ENCODE peak calls at places on chromosome 22, in ten cellular contexts. D is left ventricle myocardium inferior; R is body of pancreas; E is psoas muscle; Q is hepatocyte; K is GM23248; G is fibroblast of the aortic adventitia; M is CD8-positive, alpha-beta memory T cell; X is brain microvascular endothelial cell; B is CD8-positive, alpha-beta T cell. A is an unnamed sample.

GRCh38 chr22:43066844-43067385 is 22.3 kb downstream of the TTLL1 start:
- DNase-seq in E (no peak), R (no peak), D (no peak), Q (peak), M (no peak), X (peak), B (no peak), K (peak), G (peak), A (no peak)

GRCh38 chr22:31970490-31971444 is 26.4 kb downstream of the YWHAH start:
- DNase-seq in M (peak), Q (peak), E (peak), X (peak), K (peak), B (peak), D (peak), G (peak), R (peak), A (peak)

GRCh38 chr22:48147404-48147803 is 1385.0 kb downstream of the TBC1D22A start:
- DNase-seq in E (no peak), B (no peak), Q (no peak), K (no peak), D (no peak), G (no peak), X (no peak), R (no peak), M (no peak), A (no peak)

GRCh38 chr22:49244466-49245420 is 582.9 kb downstream of the BRD1 start:
- DNase-seq in K (no peak), B (no peak), X (no peak), Q (no peak), R (no peak), G (no peak), M (no peak), E (no peak), D (no peak), A (no peak)

GRCh38 chr22:50189849-50190181 is 4.1 kb downstream of the TRABD start:
- DNase-seq in D (no peak), M (no peak), K (no peak), E (no peak), X (no peak), Q (no peak), B (no peak), R (no peak), G (peak), A (no peak)

GRCh38 chr22:22879675-22880029 is 8.0 kb upstream of the IGLL5 start:
- DNase-seq in D (no peak), K (no peak), M (no peak), G (no peak), B (no peak), X (no peak), E (no peak), Q (no peak), R (no peak), A (no peak)

GRCh38 chr22:26707581-26707980 is 50.2 kb downstream of the MIAT start:
- DNase-seq in R (no peak), K (no peak), M (no peak), Q (no peak), X (no peak), B (no peak), D (no peak), E (no peak), G (no peak), A (no peak)

GRCh38 chr22:23230348-23231068 is 50.2 kb downstream of the BCR start:
- DNase-seq in D (no peak), X (no peak), B (no peak), R (no peak), M (no peak), K (no peak), E (no peak), Q (no peak), G (no peak), A (no peak)

GRCh38 chr22:49664371-49664881 is 163.2 kb downstream of the BRD1 start:
- DNase-seq in G (no peak), Q (no peak), R (no peak), D (no peak), M (peak), X (no peak), K (no peak), E (no peak), B (no peak), A (no peak)

GRCh38 chr22:42365337-42365865 is 66.8 kb downstream of the NFAM1 start:
- DNase-seq in G (no peak), B (no peak), Q (peak), K (no peak), X (no peak), E (no peak), M (no peak), R (no peak), D (no peak), A (no peak)

GRCh38 chr22:31272522-31273446 is 19.5 kb downstream of the PIK3IP1 start:
- DNase-seq in G (peak), X (peak), B (peak), E (no peak), R (peak), K (peak), M (peak), Q (peak), D (no peak), A (peak)

GRCh38 chr22:29044657-29045176 is 16.9 kb downstream of the C22orf31 start:
- DNase-seq in G (peak), E (peak), M (no peak), Q (peak), X (peak), D (no peak), B (no peak), R (no peak), K (peak), A (no peak)

GRCh38 chr22:24329453-24329852 is 58.8 kb downstream of the SPECC1L start:
- DNase-seq in M (no peak), Q (no peak), X (no peak), G (no peak), B (no peak), R (no peak), D (no peak), E (no peak), K (no peak), A (peak)

GRCh38 chr22:50724616-50725015 is 13.4 kb upstream of the ACR start:
- DNase-seq in G (no peak), X (no peak), E (no peak), Q (no peak), R (no peak), D (no peak), K (no peak), B (no peak), M (no peak), A (no peak)

GRCh38 chr22:32411388-32411787 is 659 bp downstream of the RTCB start:
- DNase-seq in X (peak), M (peak), G (peak), R (no peak), B (no peak), Q (peak), K (peak), E (no peak), D (no peak), A (no peak)

GRCh38 chr22:29377979-29378378 is 10.4 kb downstream of the AP1B1 start:
- DNase-seq in Q (no peak), G (no peak), R (peak), B (no peak), D (no peak), X (no peak), E (no peak), K (no peak), M (no peak), A (no peak)

GRCh38 chr22:41240377-41241132 is at the start of gene CHADL:
- DNase-seq in R (peak), M (no peak), Q (no peak), X (no peak), E (no peak), G (no peak), D (no peak), K (no peak), B (no peak), A (no peak)

GRCh38 chr22:43114958-43115357 is 4.4 kb downstream of the BIK start:
- DNase-seq in M (no peak), B (no peak), K (no peak), G (no peak), Q (peak), D (no peak), R (peak), X (no peak), E (no peak), A (no peak)

GRCh38 chr22:33474587-33474986 is 416.4 kb upstream of the SYN3 start:
- DNase-seq in K (no peak), X (no peak), G (no peak), M (no peak), R (no peak), D (no peak), E (no peak), Q (no peak), B (no peak), A (no peak)

GRCh38 chr22:25709758-25710157 is 32.2 kb upstream of the MYO18B start:
- DNase-seq in R (no peak), G (no peak), E (no peak), D (no peak), B (no peak), M (no peak), K (no peak), X (no peak), Q (no peak), A (no peak)

GRCh38 chr22:27022741-27023373 is 365.5 kb downstream of the MIAT start:
- DNase-seq in Q (no peak), K (no peak), M (no peak), D (no peak), G (no peak), B (no peak), E (no peak), R (no peak), X (no peak), A (no peak)

GRCh38 chr22:47515384-47516125 is 753.1 kb downstream of the TBC1D22A start:
- DNase-seq in Q (no peak), B (no peak), M (no peak), G (no peak), E (no peak), K (no peak), R (no peak), D (no peak), X (no peak), A (no peak)

GRCh38 chr22:48906177-48906835 is 921.4 kb downstream of the BRD1 start:
- DNase-seq in K (no peak), Q (no peak), G (no peak), R (no peak), D (no peak), X (no peak), E (no peak), B (no peak), M (no peak), A (no peak)

GRCh38 chr22:18110944-18111758 is 542 bp downstream of the TUBA8 start:
- DNase-seq in D (no peak), R (no peak), G (no peak), E (no peak), B (no peak), M (no peak), Q (no peak), X (no peak), K (peak), A (no peak)

GRCh38 chr22:27875951-27876350 is 43.1 kb downstream of the PITPNB start:
- DNase-seq in M (peak), D (no peak), B (peak), X (no peak), Q (no peak), G (no peak), E (no peak), K (no peak), R (no peak), A (peak)

GRCh38 chr22:35542157-35542971 is 1.7 kb downstream of the RASD2 start:
- DNase-seq in D (no peak), E (no peak), X (no peak), M (no peak), K (no peak), B (no peak), G (no peak), R (no peak), Q (no peak), A (no peak)

GRCh38 chr22:47345025-47345424 is 582.6 kb downstream of the TBC1D22A start:
- DNase-seq in E (no peak), K (no peak), R (no peak), D (no peak), Q (no peak), G (no peak), B (no peak), X (no peak), M (no peak), A (no peak)

GRCh38 chr22:50532353-50532700 is 2.5 kb upstream of the TYMP start:
- DNase-seq in X (no peak), Q (peak), D (no peak), G (no peak), K (no peak), R (no peak), E (no peak), M (peak), B (no peak), A (no peak)

GRCh38 chr22:41925783-41926460 is 684 bp downstream of the TNFRSF13C start:
- DNase-seq in B (peak), D (peak), G (no peak), K (peak), E (peak), Q (peak), R (peak), M (peak), X (no peak), A (no peak)

GRCh38 chr22:33385611-33386010 is 327.4 kb upstream of the SYN3 start:
- DNase-seq in K (no peak), X (no peak), R (no peak), M (no peak), B (no peak), Q (no peak), D (no peak), G (no peak), E (no peak), A (no peak)

GRCh38 chr22:43826142-43827093 is 14.3 kb upstream of the EFCAB6 start:
- DNase-seq in M (no peak), G (peak), D (no peak), E (peak), R (peak), Q (peak), K (peak), X (peak), B (no peak), A (no peak)

GRCh38 chr22:19855504-19856409 is 1.1 kb upstream of the GNB1L start:
- DNase-seq in K (peak), R (peak), Q (peak), D (no peak), M (peak), G (peak), X (no peak), E (peak), B (peak), A (peak)

GRCh38 chr22:20211997-20212753 is 55.9 kb downstream of the RTN4R start:
- DNase-seq in M (no peak), B (no peak), X (peak), D (peak), R (peak), G (no peak), E (peak), K (no peak), Q (no peak), A (no peak)

GRCh38 chr22:17734197-17734596 is 40.1 kb downstream of the BID start:
- DNase-seq in Q (no peak), M (no peak), D (no peak), G (peak), K (peak), X (peak), R (no peak), B (no peak), E (no peak), A (peak)

GRCh38 chr22:19825904-19826618 is 28.6 kb downstream of the GNB1L start:
- DNase-seq in D (no peak), E (no peak), M (no peak), R (no peak), K (no peak), Q (peak), X (no peak), G (no peak), B (no peak), A (no peak)

GRCh38 chr22:20972014-20972797 is 5.2 kb downstream of the AIFM3 start:
- DNase-seq in Q (no peak), G (no peak), R (no peak), D (no peak), M (no peak), X (peak), B (no peak), E (no peak), K (peak), A (no peak)

GRCh38 chr22:48507171-48507570 is 1320.5 kb downstream of the BRD1 start:
- DNase-seq in R (no peak), B (no peak), Q (no peak), X (no peak), K (no peak), E (no peak), M (no peak), D (no peak), G (no peak), A (no peak)

GRCh38 chr22:32850591-32851517 is 49.3 kb downstream of the TIMP3 start:
- DNase-seq in X (no peak), K (peak), B (no peak), Q (no peak), R (peak), E (peak), G (peak), M (no peak), D (peak), A (no peak)

GRCh38 chr22:23751441-23751996 is 607 bp upstream of the ZNF70 start:
- DNase-seq in X (no peak), M (no peak), G (no peak), B (no peak), D (no peak), K (no peak), R (peak), E (no peak), Q (peak), A (no peak)

GRCh38 chr22:36086170-36086490 is 57.5 kb upstream of the RBFOX2 start:
- DNase-seq in G (peak), E (no peak), K (no peak), D (no peak), M (no peak), Q (no peak), B (no peak), X (no peak), R (no peak), A (no peak)

GRCh38 chr22:37242395-37242918 is 1.6 kb downstream of the RAC2 start:
- DNase-seq in E (peak), B (peak), G (no peak), D (peak), Q (peak), M (peak), R (peak), X (peak), K (peak), A (peak)

GRCh38 chr22:37245740-37246139 is 1.7 kb upstream of the RAC2 start:
- DNase-seq in G (no peak), X (no peak), K (no peak), B (no peak), R (no peak), Q (no peak), D (no peak), E (no peak), M (no peak), A (no peak)

GRCh38 chr22:37244114-37244921 is at the start of gene RAC2:
- DNase-seq in B (peak), D (peak), K (peak), R (peak), M (peak), G (peak), Q (peak), X (peak), E (peak), A (peak)

GRCh38 chr22:37243402-37244113 is 511 bp downstream of the RAC2 start:
- DNase-seq in M (no peak), K (no peak), X (no peak), E (no peak), R (no peak), D (no peak), G (no peak), B (peak), Q (no peak), A (no peak)

DNA sequence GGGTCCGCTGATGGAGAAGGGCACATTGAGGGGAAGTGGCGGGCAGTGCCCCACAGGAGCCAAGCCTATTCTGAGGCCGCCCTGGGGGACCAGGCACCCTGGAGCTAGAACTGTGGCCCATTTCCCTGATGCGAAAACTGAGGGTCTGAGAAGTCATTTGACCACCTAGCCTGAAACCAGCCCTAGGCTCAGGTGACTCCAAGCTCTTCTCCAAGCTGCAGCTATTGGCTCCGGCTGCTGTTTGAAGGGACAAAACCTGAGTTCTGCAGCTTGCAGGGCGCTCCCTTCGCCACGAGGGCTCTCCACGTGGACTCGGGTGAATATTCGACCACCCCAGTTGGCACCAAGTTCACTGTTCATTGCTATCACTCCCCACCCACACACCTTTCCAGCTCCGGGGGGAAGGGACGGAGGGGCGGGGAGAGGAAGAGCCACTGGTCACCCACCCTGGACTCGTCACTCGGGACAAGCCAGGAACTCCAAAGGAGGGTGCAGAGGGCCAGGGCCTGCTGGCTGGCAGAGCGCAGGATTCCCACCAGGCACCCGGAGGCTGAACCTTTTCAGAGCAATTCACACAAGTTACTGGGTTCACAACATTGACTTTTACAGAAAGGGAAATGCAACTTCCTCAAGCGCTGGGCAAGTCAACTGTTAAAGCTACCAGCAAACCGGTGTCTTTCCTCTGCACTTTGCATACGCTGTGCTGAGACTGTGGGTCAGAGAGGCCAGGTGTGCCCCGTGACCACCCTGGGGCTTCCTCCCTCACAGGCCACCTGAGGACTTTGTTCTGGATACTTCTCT is 1.1 kb upstream of the RAC2 start:
- DNase-seq in K (no peak), M (no peak), G (no peak), B (peak), R (no peak), X (no peak), Q (no peak), D (no peak), E (no peak), A (no peak)
- H3K4me3 ChIP-seq in K (no peak), M (peak), G (no peak), B (peak), R (no peak), X (no peak), Q (no peak), D (no peak), E (no peak), A (no peak)

GRCh38 chr22:39214006-39214382 is 30.8 kb downstream of the PDGFB start:
- DNase-seq in Q (no peak), K (no peak), R (no peak), M (peak), B (no peak), E (no peak), G (no peak), D (no peak), X (no peak), A (no peak)
- H3K4me3 ChIP-seq in Q (no peak), K (no peak), R (no peak), M (no peak), B (no peak), E (no peak), G (no peak), D (no peak), X (no peak), A (no peak)

DNA sequence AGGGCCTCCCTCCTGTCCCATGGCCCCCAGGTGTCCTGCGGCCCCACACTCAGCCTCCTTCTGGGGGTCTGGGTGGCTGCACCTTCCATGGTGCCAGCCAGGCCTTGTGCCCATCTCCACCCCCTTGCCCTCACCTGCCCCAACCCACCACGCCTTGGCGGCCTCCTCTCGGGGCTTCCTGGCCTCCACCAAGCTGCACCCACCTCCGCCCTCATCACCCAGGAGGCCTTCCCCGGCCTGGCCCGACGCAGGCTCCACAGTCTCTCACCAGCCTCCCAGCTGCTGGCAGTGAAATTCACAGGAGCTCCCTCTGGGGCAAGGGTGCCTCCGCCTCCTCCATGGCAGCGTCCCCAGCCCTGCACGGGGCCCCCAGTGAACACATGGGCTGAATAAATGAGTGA is 35.9 kb upstream of the WNT7B start:
- DNase-seq in Q (no peak), E (peak), K (no peak), B (no peak), G (no peak), D (peak), R (no peak), X (no peak), M (no peak), A (no peak)
- H3K4me3 ChIP-seq in Q (no peak), E (peak), K (peak), B (peak), G (peak), D (peak), R (no peak), X (no peak), M (peak), A (peak)

GRCh38 chr22:39529487-39529851 is 3.1 kb downstream of the RPS19BP1 start:
- DNase-seq in E (no peak), D (no peak), K (no peak), G (no peak), M (no peak), Q (no peak), X (no peak), R (no peak), B (no peak), A (no peak)
- H3K4me3 ChIP-seq in E (peak), D (peak), K (no peak), G (no peak), M (no peak), Q (no peak), X (no peak), R (no peak), B (peak), A (no peak)

A was measured in Jurkat, Clone E6-1.